ENCODE peak calls at places on chromosomes 3 and 15, in five cellular contexts. Q is mesenchymal stem cell, B is H9, M is IMR-90, N is neuronal stem cell. D is an unnamed sample.

GRCh38 chr3:94028093-94028837 is at the start of gene STX19:
- DNase-seq in Q (no peak), B (no peak), M (no peak), N (no peak), D (peak; percentile 58)

GRCh38 chr3:182482692-182483091 is 310.6 kb upstream of the ATP11B start:
- DNase-seq in Q (no peak), B (no peak), M (no peak), N (no peak), D (peak; percentile 45)

GRCh38 chr3:79233431-79234060 is 534.3 kb downstream of the ROBO1 start:
- DNase-seq in Q (no peak), B (peak; percentile 31), M (no peak), N (no peak), D (peak; percentile 89)

GRCh38 chr3:13204177-13204581 is 130.9 kb upstream of the IQSEC1 start:
- DNase-seq in Q (no peak), B (no peak), M (no peak), N (no peak), D (no peak)

GRCh38 chr3:179336345-179336929 is 11.1 kb upstream of the MFN1 start:
- DNase-seq in Q (no peak), B (no peak), M (no peak), N (no peak), D (peak; percentile 26)

GRCh38 chr3:13013994-13014754 is 59.1 kb downstream of the IQSEC1 start:
- DNase-seq in Q (no peak), B (no peak), M (no peak), N (no peak), D (no peak)

GRCh38 chr15:64749999-64750657 is 25.3 kb downstream of the RBPMS2 start:
- DNase-seq in Q (peak; percentile 62), B (peak; percentile 84), M (peak; percentile 57), N (peak; percentile 49), D (peak; percentile 96)

GRCh38 chr3:184259396-184259877 is 1.9 kb downstream of the CAMK2N2 start:
- DNase-seq in Q (no peak), B (no peak), M (no peak), N (no peak), D (no peak)

GRCh38 chr3:119660474-119661150 is at the start of gene POPDC2:
- DNase-seq in Q (peak; percentile 6), B (no peak), M (no peak), N (no peak), D (peak; percentile 33)

GRCh38 chr3:87228316-87228715 is 1.2 kb downstream of the CHMP2B start:
- DNase-seq in Q (peak; percentile 11), B (no peak), M (peak; percentile 18), N (no peak), D (no peak)

GRCh38 chr15:78004222-78004727 is 73.2 kb downstream of the TBC1D2B start:
- DNase-seq in Q (no peak), B (no peak), M (no peak), N (no peak), D (peak; percentile 7)

GRCh38 chr3:53495518-53496501 is 1.4 kb downstream of the CACNA1D start:
- DNase-seq in Q (no peak), B (peak; percentile 45), M (no peak), N (no peak), D (no peak)

GRCh38 chr3:159619341-159619885 is 369.2 kb upstream of the IL12A start:
- DNase-seq in Q (peak; percentile 70), B (no peak), M (peak; percentile 36), N (peak; percentile 61), D (no peak)

GRCh38 chr3:110903771-110904532 is 167.7 kb upstream of the NECTIN3 start:
- DNase-seq in Q (no peak), B (no peak), M (no peak), N (no peak), D (no peak)

GRCh38 chr3:113245775-113246174 is 34.4 kb downstream of the BOC start:
- DNase-seq in Q (peak; percentile 52), B (no peak), M (peak; percentile 15), N (no peak), D (no peak)

GRCh38 chr15:95609096-95609495 is 721.4 kb upstream of the NR2F2 start:
- DNase-seq in Q (no peak), B (no peak), M (peak; percentile 15), N (no peak), D (no peak)

GRCh38 chr3:14879161-14879888 is 60.6 kb downstream of the FGD5 start:
- DNase-seq in Q (no peak), B (peak; percentile 38), M (no peak), N (no peak), D (peak; percentile 51)

GRCh38 chr15:52100807-52101206 is 11.8 kb downstream of the BCL2L10 start:
- DNase-seq in Q (peak; percentile 99), B (no peak), M (peak; percentile 94), N (no peak), D (peak; percentile 54)

GRCh38 chr3:122784436-122784835 is 9.2 kb downstream of the HSPBAP1 start:
- DNase-seq in Q (peak; percentile 16), B (no peak), M (peak; percentile 85), N (no peak), D (no peak)

GRCh38 chr3:58047806-58048205 is 39.6 kb downstream of the FLNB start:
- DNase-seq in Q (peak; percentile 96), B (no peak), M (peak; percentile 92), N (no peak), D (peak; percentile 81)

GRCh38 chr3:44992555-44993470 is 16.8 kb downstream of the EXOSC7 start:
- DNase-seq in Q (peak; percentile 47), B (peak; percentile 49), M (no peak), N (no peak), D (peak; percentile 56)

GRCh38 chr3:112086018-112086854 is at the start of gene C3orf52:
- DNase-seq in Q (peak; percentile 79), B (peak; percentile 95), M (peak; percentile 76), N (peak; percentile 74), D (peak; percentile 96)

GRCh38 chr3:126373682-126374601 is 16.7 kb upstream of the KLF15 start:
- DNase-seq in Q (no peak), B (no peak), M (peak; percentile 43), N (no peak), D (no peak)

GRCh38 chr3:161560006-161560637 is 63.5 kb downstream of the OTOL1 start:
- DNase-seq in Q (peak; percentile 52), B (peak; percentile 64), M (peak; percentile 7), N (peak; percentile 67), D (peak; percentile 70)

GRCh38 chr3:140153736-140154135 is 218.8 kb downstream of the CLSTN2 start:
- DNase-seq in Q (no peak), B (no peak), M (no peak), N (no peak), D (no peak)
- H3K23ac ChIP-seq in Q (no peak overlapping the region), B (no peak overlapping the region), M (no peak overlapping the region), N (no peak overlapping the region), D (no peak overlapping the region)

DNA sequence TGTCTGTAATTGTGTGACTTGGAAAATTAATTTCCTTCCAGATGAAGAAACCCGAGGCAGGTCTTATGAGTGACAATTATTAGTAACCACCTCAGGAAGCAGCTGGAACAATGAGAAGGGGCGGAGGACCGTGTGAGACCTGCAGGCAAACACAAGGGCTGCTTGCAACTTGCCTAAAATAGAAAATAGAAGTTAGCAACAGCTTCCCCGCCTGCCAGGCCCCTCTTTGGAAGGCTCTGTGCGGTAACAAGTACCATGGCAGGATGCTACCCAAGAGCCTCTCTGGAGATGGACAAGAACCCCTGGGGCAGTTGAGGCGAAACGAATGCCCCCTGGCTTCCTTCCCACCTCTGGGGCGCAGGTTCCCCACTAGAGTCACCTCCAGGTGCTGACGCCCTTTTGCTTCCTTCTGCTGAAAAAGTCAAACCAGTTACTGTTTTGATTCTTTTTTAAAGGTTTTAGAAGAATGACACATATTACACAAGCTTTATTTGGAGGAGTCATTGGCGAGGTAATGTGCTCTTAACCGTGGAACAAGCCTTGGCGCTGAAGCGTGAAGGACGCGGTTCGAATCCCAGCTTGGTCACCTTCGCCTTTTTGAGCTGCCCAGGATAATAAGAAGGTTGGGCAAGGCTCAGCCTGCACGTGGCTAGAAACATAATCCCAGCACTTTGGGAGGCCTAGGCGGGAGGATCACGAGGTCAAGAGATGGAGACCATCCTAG is 47.0 kb upstream of the SYNM start:
- DNase-seq in Q (no peak), B (no peak), M (no peak), N (no peak), D (no peak)
- H4K8ac ChIP-seq in Q (no peak overlapping the region), B (no peak overlapping the region), M (peak overlapping the region; percentile 74), N (no peak overlapping the region), D (no peak overlapping the region)

GRCh38 chr15:57494575-57494974 is 97.1 kb upstream of the MYZAP start:
- DNase-seq in Q (no peak), B (no peak), M (no peak), N (no peak), D (no peak)

GRCh38 chr15:57495037-57495436 is 96.7 kb upstream of the MYZAP start:
- DNase-seq in Q (no peak), B (no peak), M (no peak), N (no peak), D (peak; percentile 78)

GRCh38 chr15:57495554-57496235 is 96.0 kb upstream of the MYZAP start:
- DNase-seq in Q (no peak), B (no peak), M (no peak), N (no peak), D (peak; percentile 91)

GRCh38 chr15:57496594-57496945 is 95.1 kb upstream of the MYZAP start:
- DNase-seq in Q (no peak), B (no peak), M (no peak), N (no peak), D (no peak)

GRCh38 chr15:57496946-57497944 is 94.5 kb upstream of the MYZAP start:
- DNase-seq in Q (no peak), B (no peak), M (no peak), N (no peak), D (peak; percentile 82)
- H3K23ac ChIP-seq in Q (no peak overlapping the region), B (no peak overlapping the region), M (no peak overlapping the region), N (no peak overlapping the region), D (peak overlapping the region; percentile 75)

GRCh38 chr3:129483870-129484269 is 43.8 kb downstream of the IFT122 start:
- DNase-seq in Q (no peak), B (no peak), M (no peak), N (no peak), D (no peak)
- H4K8ac ChIP-seq in Q (no peak overlapping the region), B (no peak overlapping the region), M (no peak overlapping the region), N (no peak overlapping the region), D (no peak overlapping the region)

GRCh38 chr15:100910556-100910955 is 8.6 kb upstream of the LRRK1 start:
- DNase-seq in Q (no peak), B (no peak), M (no peak), N (no peak), D (no peak)
- H3K23ac ChIP-seq in Q (peak overlapping the region; percentile 43), B (no peak overlapping the region), M (no peak overlapping the region), N (no peak overlapping the region), D (no peak overlapping the region)

DNA sequence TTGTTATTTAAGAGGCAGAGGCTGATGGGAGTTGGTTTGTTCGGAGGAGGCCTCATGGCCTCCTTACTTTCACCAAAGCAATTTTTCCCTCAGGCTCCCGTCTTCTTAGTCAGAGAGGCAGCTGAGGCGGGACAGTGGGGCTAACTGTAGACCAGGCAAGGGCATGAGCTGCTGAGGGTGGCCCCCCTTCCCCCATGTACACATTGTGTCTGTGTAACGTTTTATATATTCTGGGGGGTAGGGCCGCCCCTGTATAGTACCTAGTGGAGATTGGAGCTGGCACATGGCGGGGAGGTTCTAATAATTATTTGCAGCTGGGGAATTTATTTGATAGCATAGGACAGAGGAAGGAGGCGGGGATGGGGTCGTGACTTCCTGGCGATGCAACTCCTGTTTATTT is 35.1 kb downstream of the NGRN start:
- DNase-seq in Q (no peak), B (no peak), M (no peak), N (no peak), D (no peak)
- H4K8ac ChIP-seq in Q (no peak overlapping the region), B (no peak overlapping the region), M (no peak overlapping the region), N (no peak overlapping the region), D (no peak overlapping the region)

D was measured in mesendoderm.